ENCODE peak calls at places on chromosomes 16 and 17, in seven cellular contexts. N, W, H, C, P, R and Y are unnamed samples.

GRCh38 chr17:12765544-12765943 is 23.8 kb upstream of the ARHGAP44 start:
- DNase-seq in N (no peak), P (no peak), R (no peak), H (no peak), W (peak), C (no peak), Y (no peak)

GRCh38 chr16:59192551-59193199 is 458.6 kb upstream of the GOT2 start:
- DNase-seq in C (peak), R (no peak), W (no peak), N (no peak), H (no peak), P (peak), Y (no peak)

GRCh38 chr17:46126840-46127239 is 66.4 kb downstream of the KANSL1 start:
- DNase-seq in P (no peak), R (no peak), W (no peak), N (no peak), C (no peak), H (no peak), Y (no peak)

GRCh38 chr16:85856585-85856984 is 42.4 kb upstream of the IRF8 start:
- DNase-seq in C (no peak), R (no peak), N (no peak), W (no peak), P (no peak), H (no peak), Y (no peak)

GRCh38 chr17:66255112-66255511 is 25.9 kb upstream of the APOH start:
- DNase-seq in R (no peak), P (peak), H (peak), W (no peak), C (peak), N (peak), Y (peak)

GRCh38 chr17:57629470-57629869 is 115.6 kb downstream of the CCDC182 start:
- DNase-seq in N (no peak), C (no peak), H (peak), W (no peak), R (no peak), P (no peak), Y (no peak)

GRCh38 chr17:74964988-74965622 is 7.5 kb downstream of the HID1 start:
- DNase-seq in R (no peak), W (no peak), H (no peak), N (no peak), P (no peak), C (no peak), Y (no peak)

GRCh38 chr16:27429981-27430441 is 28.0 kb downstream of the IL21R start:
- DNase-seq in W (peak), N (no peak), H (no peak), R (no peak), C (no peak), P (no peak), Y (no peak)

GRCh38 chr17:72033311-72033710 is 87.5 kb upstream of the SOX9 start:
- DNase-seq in W (no peak), C (peak), R (no peak), P (no peak), H (no peak), N (no peak), Y (no peak)

GRCh38 chr17:8176998-8177731 is 985 bp upstream of the TMEM107 start:
- DNase-seq in R (no peak), W (no peak), P (no peak), C (no peak), H (no peak), N (no peak), Y (no peak)

GRCh38 chr17:17018612-17019429 is 23.4 kb upstream of the MPRIP start:
- DNase-seq in R (peak), H (no peak), W (peak), P (no peak), C (no peak), N (peak), Y (no peak)

GRCh38 chr17:75927286-75927922 is 13.4 kb downstream of the FBF1 start:
- DNase-seq in C (peak), R (no peak), N (peak), H (no peak), W (peak), P (peak), Y (no peak)

GRCh38 chr16:86532526-86532815 is 22.1 kb downstream of the FOXF1 start:
- DNase-seq in R (no peak), H (no peak), C (no peak), W (no peak), N (no peak), P (no peak), Y (no peak)

GRCh38 chr16:85473909-85474640 is 139.0 kb upstream of the GSE1 start:
- DNase-seq in W (no peak), R (no peak), P (no peak), H (no peak), N (no peak), C (peak), Y (no peak)

GRCh38 chr17:48002208-48002919 is 31.5 kb downstream of the CDK5RAP3 start:
- DNase-seq in W (no peak), R (no peak), C (no peak), N (no peak), P (peak), H (peak), Y (no peak)

GRCh38 chr17:68403122-68403521 is 54.2 kb downstream of the WIPI1 start:
- DNase-seq in R (no peak), C (no peak), P (no peak), H (no peak), W (no peak), N (no peak), Y (no peak)

GRCh38 chr16:1960665-1961630 is 1.6 kb downstream of the NDUFB10 start:
- DNase-seq in P (peak), W (no peak), N (no peak), C (no peak), R (no peak), H (no peak), Y (no peak)

GRCh38 chr16:69111831-69112230 is 6.4 kb downstream of the HAS3 start:
- DNase-seq in N (no peak), P (no peak), C (no peak), W (no peak), H (no peak), R (no peak), Y (no peak)

GRCh38 chr16:11916524-11917285 is 949 bp upstream of the GSPT1 start:
- DNase-seq in R (peak), H (no peak), N (peak), W (peak), P (peak), C (no peak), Y (no peak)

GRCh38 chr16:24761526-24761925 is 32.1 kb downstream of the TNRC6A start:
- DNase-seq in N (no peak), W (no peak), C (no peak), P (no peak), H (no peak), R (no peak), Y (no peak)

GRCh38 chr16:962901-963814 is 7.6 kb downstream of the LMF1 start:
- DNase-seq in W (no peak), P (no peak), R (no peak), H (no peak), C (no peak), N (no peak), Y (no peak)

GRCh38 chr17:47703671-47704070 is 9.7 kb downstream of the TBKBP1 start:
- DNase-seq in R (no peak), C (no peak), P (no peak), H (no peak), N (no peak), W (no peak), Y (no peak)

GRCh38 chr17:38546396-38546795 is 59.4 kb downstream of the SRCIN1 start:
- DNase-seq in N (no peak), C (no peak), H (no peak), P (no peak), R (no peak), W (no peak), Y (no peak)

GRCh38 chr17:49450735-49451134 is 36.1 kb upstream of the PHB1 start:
- DNase-seq in H (no peak), R (no peak), N (no peak), W (no peak), P (no peak), C (no peak), Y (peak)

GRCh38 chr17:6456914-6457687 is 12.8 kb downstream of the PIMREG start:
- DNase-seq in N (no peak), R (no peak), C (no peak), W (peak), P (peak), H (no peak), Y (no peak)

GRCh38 chr17:76125391-76125675 is 15.7 kb downstream of the FOXJ1 start:
- DNase-seq in N (no peak), R (no peak), C (no peak), H (no peak), W (no peak), P (no peak), Y (no peak)

GRCh38 chr17:49266233-49266632 is 35.6 kb upstream of the PHOSPHO1 start:
- DNase-seq in C (no peak), W (no peak), R (no peak), N (no peak), P (no peak), H (no peak), Y (no peak)

GRCh38 chr17:45405250-45406086 is 27.2 kb downstream of the ARHGAP27 start:
- DNase-seq in H (no peak), N (no peak), R (no peak), P (no peak), W (no peak), C (peak), Y (no peak)

GRCh38 chr16:85112364-85112763 is at the start of gene CIBAR2:
- DNase-seq in H (no peak), P (no peak), C (peak), R (no peak), W (no peak), N (no peak), Y (no peak)

GRCh38 chr16:84813141-84813933 is 6.4 kb upstream of the CRISPLD2 start:
- DNase-seq in W (no peak), P (no peak), R (no peak), N (no peak), H (no peak), C (no peak), Y (no peak)

GRCh38 chr17:72903522-72903921 is 189.0 kb downstream of the SLC39A11 start:
- DNase-seq in N (no peak), W (no peak), R (no peak), P (no peak), C (peak), H (no peak), Y (no peak)

GRCh38 chr16:85220125-85220839 is 108.0 kb upstream of the CIBAR2 start:
- DNase-seq in C (peak), R (no peak), H (no peak), W (peak), N (peak), P (peak), Y (no peak)

GRCh38 chr17:29059281-29059680 is 16.3 kb downstream of the PIPOX start:
- DNase-seq in N (no peak), W (no peak), C (no peak), P (peak), R (no peak), H (no peak), Y (no peak)

GRCh38 chr17:29063992-29064391 is 21.1 kb downstream of the PIPOX start:
- DNase-seq in P (no peak), W (no peak), R (no peak), C (no peak), H (no peak), N (no peak), Y (no peak)

GRCh38 chr17:29062215-29062614 is 19.3 kb downstream of the PIPOX start:
- DNase-seq in H (no peak), R (no peak), C (no peak), N (no peak), P (no peak), W (no peak), Y (no peak)

GRCh38 chr17:29060475-29060874 is 17.5 kb downstream of the PIPOX start:
- DNase-seq in N (no peak), R (no peak), H (no peak), C (no peak), P (no peak), W (no peak), Y (no peak)

GRCh38 chr17:29061036-29061435 is 18.1 kb downstream of the PIPOX start:
- DNase-seq in W (no peak), N (no peak), H (no peak), R (no peak), P (no peak), C (peak), Y (no peak)
- TF ChIP-seq POLR2AphosphoS5 in W (no peak), N (no peak), H (no peak), R (no peak), P (no peak), C (no peak), Y (no peak)

GRCh38 chr16:30416624-30417298 is 9.4 kb downstream of the ZNF771 start:
- DNase-seq in N (no peak), P (no peak), W (no peak), C (no peak), H (no peak), R (no peak), Y (no peak)
- H3K4me3 ChIP-seq in N (no peak), P (no peak), W (peak), C (no peak), H (peak), R (peak), Y (peak)

GRCh38 chr17:43984521-43984920 is 19.9 kb upstream of the NAGS start:
- DNase-seq in R (no peak), P (no peak), N (no peak), H (no peak), C (peak), W (no peak), Y (no peak)
- TF ChIP-seq POLR2AphosphoS5 in R (no peak), P (no peak), N (no peak), H (no peak), C (no peak), W (no peak), Y (no peak)

GRCh38 chr17:28119560-28119959 is 77.1 kb downstream of the NLK start:
- DNase-seq in R (no peak), W (no peak), C (no peak), N (no peak), P (no peak), H (no peak), Y (no peak)

GRCh38 chr17:28120766-28121165 is 78.3 kb downstream of the NLK start:
- DNase-seq in P (no peak), N (no peak), H (no peak), C (no peak), W (no peak), R (no peak), Y (no peak)

GRCh38 chr17:28119049-28119448 is 76.6 kb downstream of the NLK start:
- DNase-seq in P (no peak), N (no peak), C (no peak), R (no peak), W (no peak), H (no peak), Y (no peak)

GRCh38 chr17:28117304-28117703 is 74.8 kb downstream of the NLK start:
- DNase-seq in H (no peak), P (no peak), W (no peak), R (no peak), N (no peak), C (no peak), Y (no peak)

GRCh38 chr17:28118362-28118761 is 75.9 kb downstream of the NLK start:
- DNase-seq in R (no peak), W (no peak), N (no peak), P (no peak), H (no peak), C (no peak), Y (no peak)
- H3K4me3 ChIP-seq in R (no peak), W (no peak), N (no peak), P (no peak), H (no peak), C (no peak), Y (peak)

GRCh38 chr16:88462396-88462795 is 9.3 kb downstream of the ZFPM1 start:
- DNase-seq in N (no peak), R (no peak), W (no peak), P (no peak), C (no peak), H (no peak), Y (no peak)
- TF ChIP-seq POLR2AphosphoS5 in N (no peak), R (no peak), W (no peak), P (no peak), C (no peak), H (no peak), Y (no peak)